ENCODE peak calls at places on chromosomes 3 and 15, in seven cellular contexts. U is esophagus muscularis mucosa, W is HCT116, O is sigmoid colon, Y is SK-N-SH, D is GM12891, I is stomach. T is an unnamed sample.

GRCh38 chr3:114852974-114853373 is 294.1 kb downstream of the ZBTB20 start:
- DNase-seq in U (no peak), W (no peak), O (no peak), Y (no peak), D (no peak), I (no peak), T (no peak)

GRCh38 chr3:129560269-129560787 is 17.4 kb downstream of the H1-8 start:
- DNase-seq in U (no peak), W (no peak), O (no peak), Y (peak), D (no peak), I (no peak), T (no peak)

GRCh38 chr15:95446854-95447253 is 883.6 kb upstream of the NR2F2 start:
- DNase-seq in U (no peak), W (no peak), O (no peak), Y (no peak), D (no peak), I (no peak), T (no peak)

GRCh38 chr15:99954361-99955180 is 221.3 kb upstream of the LYSMD4 start:
- DNase-seq in U (peak), W (no peak), O (peak), Y (no peak), D (no peak), I (no peak), T (no peak)

GRCh38 chr15:42133892-42134502 is 22.4 kb downstream of the PLA2G4F start:
- DNase-seq in U (peak), W (peak), O (peak), Y (peak), D (no peak), I (peak), T (peak)

GRCh38 chr3:59772416-59773408 is 722.9 kb upstream of the CFAP20DC start:
- DNase-seq in U (no peak), W (no peak), O (no peak), Y (no peak), D (no peak), I (no peak), T (peak)

GRCh38 chr3:66441124-66441523 is 59.7 kb downstream of the LRIG1 start:
- DNase-seq in U (no peak), W (no peak), O (peak), Y (no peak), D (no peak), I (no peak), T (no peak)

GRCh38 chr15:36501063-36501678 is 78.3 kb upstream of the CDIN1 start:
- DNase-seq in U (no peak), W (peak), O (no peak), Y (peak), D (peak), I (no peak), T (no peak)

GRCh38 chr3:182258538-182259177 is 534.6 kb upstream of the ATP11B start:
- DNase-seq in U (no peak), W (peak), O (no peak), Y (peak), D (no peak), I (no peak), T (no peak)

GRCh38 chr15:62972814-62973213 is 69.7 kb upstream of the TPM1 start:
- DNase-seq in U (no peak), W (no peak), O (no peak), Y (no peak), D (no peak), I (no peak), T (no peak)
- TF ChIP-seq POLR2AphosphoS5 in U (no peak), W (no peak), O (no peak), Y (no peak), D (no peak), I (no peak), T (no peak)

DNA sequence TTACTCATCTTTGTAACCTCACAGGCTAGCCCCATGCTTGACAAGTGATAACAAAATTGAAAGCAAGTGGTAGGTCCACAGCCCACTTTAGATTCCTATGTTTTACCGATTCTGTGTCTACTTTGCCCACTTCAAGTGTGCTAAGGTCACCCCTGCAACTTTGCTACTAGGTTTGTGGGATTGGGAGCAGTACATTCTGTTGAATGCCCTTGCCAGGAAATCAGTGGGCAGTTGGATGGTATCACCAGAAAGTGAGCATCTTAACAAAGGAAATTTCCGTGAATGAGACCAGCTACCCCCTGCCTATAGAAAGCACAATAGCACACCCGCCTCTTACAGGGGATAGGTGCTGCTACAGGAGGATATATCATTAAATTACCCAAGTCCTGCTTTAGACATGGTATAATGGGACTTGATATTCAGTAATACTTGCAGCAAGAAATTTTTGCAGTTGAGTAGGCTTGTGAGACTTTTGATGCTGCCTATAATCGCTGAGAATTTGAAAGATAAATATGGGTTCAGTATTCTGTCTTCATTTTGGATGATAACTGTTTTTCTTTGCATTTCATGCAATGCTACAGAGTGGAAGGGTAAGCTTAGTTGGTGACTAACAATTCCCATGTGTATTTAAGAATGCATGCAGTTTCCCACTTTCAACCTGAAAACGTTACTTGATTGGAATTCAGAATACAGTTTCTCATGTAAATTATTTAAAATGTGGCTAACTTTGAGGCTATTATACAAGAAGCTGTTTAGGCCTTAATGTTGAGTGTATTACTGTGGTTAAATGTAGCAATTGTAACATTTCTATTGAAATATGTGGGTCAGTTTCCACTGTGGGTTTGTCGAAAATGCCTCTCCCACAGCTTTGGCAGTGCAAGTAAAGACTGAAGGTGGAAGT is 9.5 kb downstream of the EBLN2 start:
- DNase-seq in U (no peak), W (no peak), O (no peak), Y (no peak), D (no peak), I (no peak), T (no peak)
- TF ChIP-seq POLR2AphosphoS5 in U (no peak), W (no peak), O (no peak), Y (no peak), D (no peak), I (no peak), T (no peak)

GRCh38 chr3:61601831-61602230 is 40.5 kb downstream of the PTPRG start:
- DNase-seq in U (no peak), W (no peak), O (peak), Y (no peak), D (no peak), I (no peak), T (no peak)
- TF ChIP-seq POLR2AphosphoS5 in U (peak), W (no peak), O (peak), Y (no peak), D (no peak), I (no peak), T (peak)

GRCh38 chr3:98548544-98548943 is 16.8 kb downstream of the GPR15 start:
- DNase-seq in U (no peak), W (no peak), O (no peak), Y (no peak), D (no peak), I (no peak), T (no peak)
- TF ChIP-seq POLR2AphosphoS5 in U (no peak), W (no peak), O (no peak), Y (no peak), D (no peak), I (no peak), T (no peak)

GRCh38 chr3:45647148-45647619 is 42.0 kb upstream of the SACM1L start:
- DNase-seq in U (no peak), W (no peak), O (no peak), Y (no peak), D (no peak), I (no peak), T (no peak)
- TF ChIP-seq POLR2AphosphoS5 in U (peak), W (no peak), O (peak), Y (peak), D (no peak), I (peak), T (peak)

DNA sequence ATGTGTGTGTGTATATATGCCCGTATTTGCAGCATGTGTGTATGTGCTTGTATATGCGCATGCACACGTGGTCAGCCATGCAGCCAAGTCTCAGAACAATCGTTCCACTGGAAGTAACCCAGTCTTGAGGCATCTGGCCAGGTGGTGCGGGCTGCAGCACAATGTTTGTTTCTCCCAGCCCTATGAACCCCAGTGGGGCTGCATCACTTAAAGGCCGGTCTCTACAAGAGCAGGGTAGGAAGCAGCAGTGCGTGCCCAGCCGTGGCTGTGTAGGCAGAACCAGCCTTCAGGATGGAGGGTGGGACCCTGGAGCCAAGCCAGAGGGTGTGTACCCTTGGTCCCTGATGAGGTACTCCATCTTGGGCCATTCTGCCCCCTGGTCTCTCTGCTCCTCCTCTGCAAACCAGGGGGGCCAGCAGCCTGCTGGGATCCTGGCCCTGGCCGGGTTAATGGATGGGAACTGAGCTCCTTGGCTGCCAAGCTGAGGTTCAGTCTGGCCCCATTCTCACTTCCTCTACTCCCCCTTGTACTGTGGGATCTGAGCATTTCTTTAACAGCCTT is 11.8 kb downstream of the KLF13 start:
- DNase-seq in U (no peak), W (no peak), O (peak), Y (no peak), D (no peak), I (peak), T (no peak)
- TF ChIP-seq POLR2AphosphoS5 in U (no peak), W (no peak), O (no peak), Y (no peak), D (no peak), I (no peak), T (no peak)

DNA sequence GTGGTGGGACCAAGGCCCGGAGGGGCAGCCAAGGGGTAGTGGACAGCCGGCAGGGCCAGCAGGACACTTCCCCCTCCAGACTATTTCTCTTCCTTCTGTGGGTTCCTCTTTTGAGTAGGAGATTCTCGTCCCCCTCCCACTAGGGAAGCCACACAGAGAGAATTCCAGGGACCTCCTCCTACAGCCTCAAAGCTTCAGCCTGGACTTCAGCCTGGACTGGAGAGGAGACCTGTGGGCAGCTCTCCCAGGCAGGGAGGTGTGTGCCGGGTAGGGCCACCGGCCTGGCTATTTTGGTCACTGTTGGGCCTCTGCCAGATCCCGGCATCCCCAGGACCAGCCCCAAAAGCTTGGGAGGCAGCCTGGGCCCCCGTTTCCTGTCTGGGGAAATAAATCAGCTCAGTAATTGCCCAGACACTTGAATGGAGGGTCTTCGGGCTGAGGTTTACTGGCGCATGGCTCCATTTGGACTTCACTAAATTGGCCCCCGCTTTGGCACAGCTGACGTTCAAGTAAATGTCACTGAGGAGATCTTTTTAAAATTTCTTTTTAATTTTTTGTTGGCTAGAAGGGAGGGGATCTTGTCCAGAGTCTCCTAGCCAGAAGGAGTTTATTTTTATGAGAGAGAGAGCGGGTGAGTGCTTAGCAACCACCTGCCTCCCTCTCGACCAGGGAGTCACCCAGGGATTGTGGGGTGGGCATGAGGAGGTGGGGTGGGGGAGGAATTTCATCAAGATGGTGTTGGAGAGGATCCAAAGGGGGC is 1.4 kb downstream of the SLC6A6 start:
- DNase-seq in U (no peak), W (no peak), O (no peak), Y (peak), D (no peak), I (peak), T (peak)
- TF ChIP-seq POLR2AphosphoS5 in U (no peak), W (no peak), O (no peak), Y (no peak), D (no peak), I (no peak), T (no peak)

T was measured in transverse colon.